ENCODE peak calls at places on chromosomes 7 and 10, in six cellular contexts. D is HepG2, F is NT2/D1, Q is GM12878, S is K562, C is H1. Y is an unnamed sample.

GRCh38 chr7:91083855-91084644 is 180.2 kb upstream of the FZD1 start:
- DNase-seq in Q (no peak), C (no peak), F (no peak), S (no peak), D (no peak), Y (no peak)

GRCh38 chr10:34313888-34314287 is 501.2 kb downstream of the PARD3 start:
- DNase-seq in F (no peak), C (no peak), D (no peak), S (no peak), Q (no peak), Y (no peak)

GRCh38 chr10:103441206-103441605 is 11.0 kb downstream of the CALHM2 start:
- DNase-seq in Q (no peak), D (no peak), S (no peak), C (no peak), F (no peak), Y (no peak)

GRCh38 chr10:18144928-18145327 is 4.7 kb downstream of the CACNB2 start:
- DNase-seq in S (no peak), D (no peak), F (no peak), C (no peak), Q (no peak), Y (no peak)

GRCh38 chr10:92242910-92243671 is 47.8 kb downstream of the CPEB3 start:
- DNase-seq in C (no peak), F (no peak), Q (no peak), S (peak; percentile 12), D (peak; percentile 58), Y (peak; percentile 58)

GRCh38 chr7:104958278-104958903 is 55.6 kb upstream of the KMT2E start:
- DNase-seq in S (no peak), Q (no peak), D (no peak), C (no peak), F (no peak), Y (no peak)

GRCh38 chr10:112811741-112812551 is 138.1 kb upstream of the TCF7L2 start:
- DNase-seq in Q (no peak), F (peak; percentile 90), C (peak; percentile 67), D (peak; percentile 95), S (no peak), Y (peak; percentile 91)

GRCh38 chr7:12923971-12924370 is 236.5 kb downstream of the ARL4A start:
- DNase-seq in C (no peak), F (no peak), Q (no peak), S (no peak), D (no peak), Y (peak; percentile 36)

GRCh38 chr10:33126742-33127141 is 168.7 kb upstream of the ITGB1 start:
- DNase-seq in F (no peak), D (no peak), C (no peak), Q (no peak), S (no peak), Y (no peak)

GRCh38 chr10:2980791-2981360 is 86.5 kb upstream of the PFKP start:
- DNase-seq in D (no peak), S (no peak), C (no peak), Q (no peak), F (no peak), Y (no peak)

GRCh38 chr7:57412618-57413017 is 37.4 kb upstream of the ZNF716 start:
- DNase-seq in Q (no peak), C (no peak), D (no peak), S (no peak), F (no peak), Y (no peak)

GRCh38 chr7:158847451-158847866 is 8.9 kb upstream of the DYNC2I1 start:
- DNase-seq in D (no peak), Q (no peak), F (no peak), C (no peak), S (no peak), Y (no peak)
- H3K4me3 ChIP-seq in D (no peak overlapping the region), Q (no peak overlapping the region), F (no peak overlapping the region), C (no peak overlapping the region), S (no peak overlapping the region), Y (no peak overlapping the region)

DNA sequence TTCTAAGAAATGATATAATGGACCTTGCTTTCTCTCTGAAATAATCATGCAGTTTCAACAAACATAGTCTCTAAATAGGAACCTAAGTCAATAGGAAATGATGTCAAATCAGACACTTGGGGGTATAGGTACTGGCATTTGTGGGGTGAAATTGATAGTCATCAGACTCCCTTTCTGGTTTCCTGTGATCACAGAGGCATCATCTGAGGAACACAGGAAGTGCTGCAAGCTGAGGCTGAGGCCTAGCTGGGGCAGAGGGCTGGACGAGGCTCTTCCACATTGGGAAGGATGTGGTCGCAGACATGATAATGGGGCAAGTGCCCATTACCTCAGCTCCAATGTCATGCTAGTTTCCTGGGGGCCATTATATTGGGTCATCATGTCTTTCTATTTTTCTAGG is 33.5 kb upstream of the TARP start:
- DNase-seq in S (no peak), F (no peak), D (no peak), Q (no peak), C (no peak), Y (no peak)
- TF ChIP-seq ZNF274 in S (no peak), F (no peak), D (no peak), Q (no peak), C (no peak), Y (no peak)

GRCh38 chr7:150973571-150974451 is 4.3 kb downstream of the KCNH2 start:
- DNase-seq in S (peak; percentile 23), F (no peak), C (no peak), D (no peak), Q (no peak), Y (no peak)

GRCh38 chr7:150977382-150978135 is 562 bp downstream of the KCNH2 start:
- DNase-seq in F (no peak), C (no peak), D (no peak), Q (no peak), S (no peak), Y (no peak)

GRCh38 chr7:150974468-150975391 is 3.4 kb downstream of the KCNH2 start:
- DNase-seq in D (no peak), S (peak; percentile 97), C (peak; percentile 72), Q (no peak), F (no peak), Y (peak; percentile 43)

GRCh38 chr7:150976529-150977381 is 1.4 kb downstream of the KCNH2 start:
- DNase-seq in F (no peak), D (no peak), Q (no peak), C (no peak), S (peak; percentile 82), Y (no peak)

DNA sequence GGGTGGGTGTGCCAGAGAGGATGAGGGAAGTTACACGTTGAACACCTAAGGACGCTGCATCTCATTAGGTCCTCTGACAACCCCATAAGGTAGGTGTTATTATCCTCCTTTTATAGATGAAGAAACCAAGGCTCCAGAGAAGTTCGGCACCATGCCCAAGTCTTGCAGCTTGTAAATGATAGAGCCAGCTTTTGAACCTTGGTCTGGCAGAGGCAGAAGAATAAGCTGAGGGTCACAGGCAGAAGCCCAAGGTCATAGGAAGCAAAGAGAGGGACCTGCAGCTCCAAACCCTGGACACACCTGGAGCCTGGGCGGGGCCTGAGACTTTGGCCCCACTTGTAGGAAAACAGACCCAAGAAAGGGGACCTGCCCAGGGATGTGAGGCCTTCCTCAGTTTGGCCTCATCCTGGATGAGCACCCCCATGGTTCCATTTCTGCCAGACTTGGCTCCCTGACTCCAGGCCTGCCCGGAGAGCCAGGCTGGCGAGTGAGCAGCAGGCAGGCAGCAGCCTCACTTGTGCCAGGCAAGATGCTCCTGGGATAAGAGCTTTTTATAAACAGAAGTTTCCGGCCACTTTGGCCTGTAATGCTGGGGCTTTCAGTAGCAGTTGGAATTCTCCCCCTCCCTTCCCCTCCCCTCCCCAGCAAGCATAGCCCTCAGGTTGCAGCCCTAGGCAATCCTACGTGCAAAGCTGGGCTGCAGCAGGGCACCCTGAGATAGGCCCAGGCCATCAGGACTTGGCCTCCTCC is 2.4 kb downstream of the KCNH2 start:
- DNase-seq in D (no peak), Q (no peak), C (no peak), S (no peak), F (no peak), Y (no peak)
- H3K4me3 ChIP-seq in D (no peak overlapping the region), Q (peak overlapping the region; percentile 64), C (peak overlapping the region; percentile 93), S (peak overlapping the region; percentile 54), F (peak overlapping the region; percentile 66), Y (peak overlapping the region; percentile 75)

GRCh38 chr7:99842926-99843325 is 15.1 kb downstream of the CYP3A43 start:
- DNase-seq in Q (no peak), F (no peak), D (no peak), C (no peak), S (no peak), Y (no peak)
- TF ChIP-seq ZNF274 in Q (no peak), F (no peak), D (no peak), C (no peak), S (no peak), Y (no peak)

GRCh38 chr7:44633254-44634186 is 27.1 kb downstream of the OGDH start:
- DNase-seq in C (no peak), S (no peak), F (no peak), D (no peak), Q (peak; percentile 88), Y (no peak)
- H3K4me3 ChIP-seq in C (no peak overlapping the region), S (no peak overlapping the region), F (no peak overlapping the region), D (no peak overlapping the region), Q (peak overlapping the region; percentile 39), Y (no peak overlapping the region)

GRCh38 chr10:44180321-44181154 is 204.4 kb downstream of the CXCL12 start:
- DNase-seq in F (no peak), S (no peak), C (no peak), Q (no peak), D (no peak), Y (no peak)
- TF ChIP-seq ZNF274 in F (no peak), S (no peak), C (no peak), Q (no peak), D (no peak), Y (no peak)